ENCODE peak calls at places on chromosomes 4 and X, in four cellular contexts. Z is GM23338, L is HepG2, I is hippocampal formation. K is an unnamed sample.

GRCh38 chr4:179372242-179372641 is 1930.0 kb upstream of the AGA start:
- DNase-seq in Z (no peak), L (no peak), I (no peak), K (no peak)

GRCh38 chrX:10296581-10296980 is 139.8 kb downstream of the CLCN4 start:
- DNase-seq in Z (no peak), L (no peak), I (no peak), K (no peak)

GRCh38 chr4:1512081-1512737 is 106.0 kb upstream of the NKX1-1 start:
- DNase-seq in Z (no peak), L (no peak), I (no peak), K (no peak)

GRCh38 chrX:136909706-136910564 is 29.4 kb upstream of the RBMX start:
- DNase-seq in Z (peak; percentile 92), L (no peak), I (peak; percentile 42), K (peak; percentile 87)

GRCh38 chr4:167581449-167581965 is 347.2 kb upstream of the SPOCK3 start:
- DNase-seq in Z (no peak), L (no peak), I (no peak), K (no peak)

GRCh38 chr4:79788884-79789283 is 284.1 kb downstream of the ANTXR2 start:
- DNase-seq in Z (peak; percentile 8), L (no peak), I (no peak), K (no peak)

GRCh38 chr4:81724925-81725329 is 253.2 kb upstream of the RASGEF1B start:
- DNase-seq in Z (no peak), L (peak; percentile 7), I (peak; percentile 49), K (peak; percentile 80)

GRCh38 chrX:102746134-102746584 is 25.6 kb downstream of the GPRASP3 start:
- DNase-seq in Z (peak; percentile 49), L (no peak), I (no peak), K (no peak)

GRCh38 chrX:41334866-41335589 is 1.1 kb downstream of the DDX3X start:
- DNase-seq in Z (peak; percentile 43), L (no peak), I (no peak), K (no peak)

GRCh38 chr4:78379040-78379439 is 172.5 kb upstream of the ANXA3 start:
- DNase-seq in Z (no peak), L (no peak), I (no peak), K (no peak)

GRCh38 chr4:178881937-178882336 is 1439.7 kb upstream of the AGA start:
- DNase-seq in Z (peak; percentile 31), L (no peak), I (no peak), K (no peak)

GRCh38 chrX:130669233-130669632 is 233.8 kb downstream of the ENOX2 start:
- DNase-seq in Z (no peak), L (no peak), I (no peak), K (no peak)

GRCh38 chr4:79920454-79920853 is 152.6 kb downstream of the ANTXR2 start:
- DNase-seq in Z (no peak), L (no peak), I (no peak), K (no peak)

GRCh38 chr4:32789026-32789608 is 2068.9 kb downstream of the PCDH7 start:
- DNase-seq in Z (no peak), L (no peak), I (no peak), K (no peak)

GRCh38 chr4:81165853-81166430 is 49.1 kb downstream of the PRKG2 start:
- DNase-seq in Z (no peak), L (no peak), I (no peak), K (no peak)

GRCh38 chr4:155656025-155656424 is 10.6 kb upstream of the GUCY1A1 start:
- DNase-seq in Z (peak; percentile 11), L (no peak), I (no peak), K (no peak)

GRCh38 chr4:141046255-141046654 is 87.0 kb downstream of the RNF150 start:
- DNase-seq in Z (no peak), L (peak; percentile 10), I (no peak), K (no peak)

GRCh38 chr4:175622887-175623286 is 189.2 kb downstream of the GPM6A start:
- DNase-seq in Z (peak; percentile 7), L (no peak), I (no peak), K (no peak)

GRCh38 chr4:82748176-82748575 is 50.4 kb downstream of the SCD5 start:
- DNase-seq in Z (peak; percentile 44), L (no peak), I (peak; percentile 49), K (peak; percentile 72)

GRCh38 chr4:71609159-71609558 is 174.7 kb downstream of the GC start:
- DNase-seq in Z (no peak), L (no peak), I (no peak), K (no peak)

GRCh38 chr4:106312997-106313522 is 2.9 kb downstream of the TBCK start:
- DNase-seq in Z (no peak), L (no peak), I (no peak), K (no peak)

GRCh38 chrX:13307041-13307440 is 12.8 kb downstream of the ATXN3L start:
- DNase-seq in Z (no peak), L (no peak), I (no peak), K (no peak)

GRCh38 chr4:174156239-174156826 is 127.1 kb downstream of the FBXO8 start:
- DNase-seq in Z (peak; percentile 58), L (peak; percentile 23), I (no peak), K (peak; percentile 3)

GRCh38 chr4:73967891-73968290 is 13.9 kb downstream of the PF4 start:
- DNase-seq in Z (no peak), L (no peak), I (no peak), K (no peak)

GRCh38 chrX:139120760-139121159 is 409.2 kb upstream of the FGF13 start:
- DNase-seq in Z (no peak), L (no peak), I (no peak), K (no peak)

GRCh38 chr4:184746532-184746870 is 12.6 kb upstream of the CENPU start:
- DNase-seq in Z (peak; percentile 34), L (no peak), I (no peak), K (no peak)

GRCh38 chr4:53744446-53745160 is 153.3 kb upstream of the LNX1 start:
- DNase-seq in Z (peak; percentile 4), L (peak; percentile 2), I (no peak), K (no peak)

GRCh38 chr4:129641179-129641578 is 545.2 kb downstream of the C4orf33 start:
- DNase-seq in Z (peak; percentile 85), L (peak; percentile 16), I (peak; percentile 4), K (peak; percentile 28)

GRCh38 chr4:7414046-7414445 is 20.7 kb downstream of the PSAPL1 start:
- DNase-seq in Z (no peak), L (no peak), I (no peak), K (no peak)

GRCh38 chrX:66015152-66015827 is 24.6 kb downstream of the VSIG4 start:
- DNase-seq in Z (no peak), L (no peak), I (no peak), K (no peak)

GRCh38 chr4:74619931-74620702 is 174.2 kb downstream of the BTC start:
- DNase-seq in Z (no peak), L (no peak), I (no peak), K (no peak)

GRCh38 chr4:83025563-83025962 is 9.4 kb upstream of the COPS4 start:
- DNase-seq in Z (no peak), L (no peak), I (no peak), K (no peak)

GRCh38 chrX:68669094-68669830 is 21.8 kb downstream of the STARD8 start:
- DNase-seq in Z (peak; percentile 30), L (no peak), I (no peak), K (no peak)

GRCh38 chrX:15718283-15718970 is 19.6 kb upstream of the CA5B start:
- DNase-seq in Z (peak; percentile 21), L (peak; percentile 1), I (no peak), K (no peak)